ENCODE peak calls at places on chromosomes 12 and 14, in eight cellular contexts. One of them, this sample, is unnamed.

GRCh38 chr14:63297387-63297786 is 21.3 kb downstream of the GPHB5 start:
- DNase-seq in aorta: no peak
- DNase-seq in fibroblast of villous mesenchyme: no peak
- DNase-seq in hypothalamus: no peak
- DNase-seq in activated naive CD4-positive, alpha-beta T cell: no peak
- DNase-seq in astrocyte of the cerebellum: no peak
- DNase-seq in pancreas: no peak
- DNase-seq in AG04450: no peak
- DNase-seq in this sample: no peak

GRCh38 chr12:48903982-48904411 is 21.3 kb downstream of the FKBP11 start:
- DNase-seq in aorta: peak
- DNase-seq in fibroblast of villous mesenchyme: peak
- DNase-seq in hypothalamus: peak
- DNase-seq in activated naive CD4-positive, alpha-beta T cell: peak
- DNase-seq in astrocyte of the cerebellum: peak
- DNase-seq in pancreas: peak
- DNase-seq in AG04450: peak
- DNase-seq in this sample: peak

GRCh38 chr12:6275609-6276246 is 34.8 kb upstream of the PLEKHG6 start:
- DNase-seq in aorta: peak
- DNase-seq in fibroblast of villous mesenchyme: no peak
- DNase-seq in hypothalamus: no peak
- DNase-seq in activated naive CD4-positive, alpha-beta T cell: no peak
- DNase-seq in astrocyte of the cerebellum: no peak
- DNase-seq in pancreas: peak
- DNase-seq in AG04450: no peak
- DNase-seq in this sample: peak

GRCh38 chr12:105278043-105278697 is 42.2 kb upstream of the APPL2 start:
- DNase-seq in aorta: no peak
- DNase-seq in fibroblast of villous mesenchyme: peak
- DNase-seq in hypothalamus: no peak
- DNase-seq in activated naive CD4-positive, alpha-beta T cell: no peak
- DNase-seq in astrocyte of the cerebellum: no peak
- DNase-seq in pancreas: no peak
- DNase-seq in AG04450: no peak
- DNase-seq in this sample: no peak

GRCh38 chr14:54776361-54777001 is 126.1 kb downstream of the GCH1 start:
- DNase-seq in aorta: peak
- DNase-seq in fibroblast of villous mesenchyme: peak
- DNase-seq in hypothalamus: no peak
- DNase-seq in activated naive CD4-positive, alpha-beta T cell: peak
- DNase-seq in astrocyte of the cerebellum: peak
- DNase-seq in pancreas: no peak
- DNase-seq in AG04450: peak
- DNase-seq in this sample: peak

GRCh38 chr14:75926431-75926830 is 55.4 kb downstream of the TGFB3 start:
- DNase-seq in aorta: no peak
- DNase-seq in fibroblast of villous mesenchyme: no peak
- DNase-seq in hypothalamus: no peak
- DNase-seq in activated naive CD4-positive, alpha-beta T cell: no peak
- DNase-seq in astrocyte of the cerebellum: no peak
- DNase-seq in pancreas: no peak
- DNase-seq in AG04450: no peak
- DNase-seq in this sample: no peak

GRCh38 chr12:58249610-58250009 is 308.2 kb downstream of the ATP23 start:
- DNase-seq in aorta: no peak
- DNase-seq in fibroblast of villous mesenchyme: peak
- DNase-seq in hypothalamus: no peak
- DNase-seq in activated naive CD4-positive, alpha-beta T cell: no peak
- DNase-seq in astrocyte of the cerebellum: no peak
- DNase-seq in pancreas: no peak
- DNase-seq in AG04450: no peak
- DNase-seq in this sample: no peak

GRCh38 chr12:54052745-54053624 is 650 bp upstream of the HOXC4 start:
- DNase-seq in aorta: no peak
- DNase-seq in fibroblast of villous mesenchyme: peak
- DNase-seq in hypothalamus: no peak
- DNase-seq in activated naive CD4-positive, alpha-beta T cell: no peak
- DNase-seq in astrocyte of the cerebellum: no peak
- DNase-seq in pancreas: no peak
- DNase-seq in AG04450: no peak
- DNase-seq in this sample: no peak

GRCh38 chr12:9910716-9911421 is 21.3 kb downstream of the CLEC2A start:
- DNase-seq in aorta: no peak
- DNase-seq in fibroblast of villous mesenchyme: peak
- DNase-seq in hypothalamus: no peak
- DNase-seq in activated naive CD4-positive, alpha-beta T cell: no peak
- DNase-seq in astrocyte of the cerebellum: no peak
- DNase-seq in pancreas: no peak
- DNase-seq in AG04450: no peak
- DNase-seq in this sample: no peak

GRCh38 chr14:58121530-58122186 is 30.4 kb downstream of the ARMH4 start:
- DNase-seq in aorta: no peak
- DNase-seq in fibroblast of villous mesenchyme: no peak
- DNase-seq in hypothalamus: no peak
- DNase-seq in activated naive CD4-positive, alpha-beta T cell: no peak
- DNase-seq in astrocyte of the cerebellum: no peak
- DNase-seq in pancreas: no peak
- DNase-seq in AG04450: no peak
- DNase-seq in this sample: no peak

GRCh38 chr12:116582610-116583009 is 23.4 kb downstream of the MAP1LC3B2 start:
- DNase-seq in aorta: no peak
- DNase-seq in fibroblast of villous mesenchyme: peak
- DNase-seq in hypothalamus: no peak
- DNase-seq in activated naive CD4-positive, alpha-beta T cell: no peak
- DNase-seq in astrocyte of the cerebellum: no peak
- DNase-seq in pancreas: no peak
- DNase-seq in AG04450: no peak
- DNase-seq in this sample: peak

GRCh38 chr12:7750350-7750749 is 3.2 kb upstream of the CLEC4C start:
- DNase-seq in aorta: peak
- DNase-seq in fibroblast of villous mesenchyme: no peak
- DNase-seq in hypothalamus: no peak
- DNase-seq in activated naive CD4-positive, alpha-beta T cell: no peak
- DNase-seq in astrocyte of the cerebellum: no peak
- DNase-seq in pancreas: no peak
- DNase-seq in AG04450: no peak
- DNase-seq in this sample: no peak

GRCh38 chr12:121592323-121592722 is 11.5 kb upstream of the KDM2B start:
- DNase-seq in aorta: no peak
- DNase-seq in fibroblast of villous mesenchyme: no peak
- DNase-seq in hypothalamus: no peak
- DNase-seq in activated naive CD4-positive, alpha-beta T cell: no peak
- DNase-seq in astrocyte of the cerebellum: no peak
- DNase-seq in pancreas: no peak
- DNase-seq in AG04450: no peak
- DNase-seq in this sample: no peak

GRCh38 chr12:40078201-40078730 is 27.6 kb downstream of the SLC2A13 start:
- DNase-seq in aorta: no peak
- DNase-seq in fibroblast of villous mesenchyme: no peak
- DNase-seq in hypothalamus: no peak
- DNase-seq in activated naive CD4-positive, alpha-beta T cell: no peak
- DNase-seq in astrocyte of the cerebellum: no peak
- DNase-seq in pancreas: no peak
- DNase-seq in AG04450: no peak
- DNase-seq in this sample: no peak

GRCh38 chr12:56596815-56597214 is 33.3 kb downstream of the BAZ2A start:
- DNase-seq in aorta: no peak
- DNase-seq in fibroblast of villous mesenchyme: no peak
- DNase-seq in hypothalamus: no peak
- DNase-seq in activated naive CD4-positive, alpha-beta T cell: no peak
- DNase-seq in astrocyte of the cerebellum: no peak
- DNase-seq in pancreas: no peak
- DNase-seq in AG04450: no peak
- DNase-seq in this sample: no peak

GRCh38 chr14:72679106-72679505 is 214.8 kb downstream of the DPF3 start:
- DNase-seq in aorta: no peak
- DNase-seq in fibroblast of villous mesenchyme: peak
- DNase-seq in hypothalamus: peak
- DNase-seq in activated naive CD4-positive, alpha-beta T cell: no peak
- DNase-seq in astrocyte of the cerebellum: no peak
- DNase-seq in pancreas: no peak
- DNase-seq in AG04450: no peak
- DNase-seq in this sample: no peak

GRCh38 chr12:43291516-43291915 is 260.5 kb downstream of the ADAMTS20 start:
- DNase-seq in aorta: no peak
- DNase-seq in fibroblast of villous mesenchyme: no peak
- DNase-seq in hypothalamus: no peak
- DNase-seq in activated naive CD4-positive, alpha-beta T cell: no peak
- DNase-seq in astrocyte of the cerebellum: no peak
- DNase-seq in pancreas: no peak
- DNase-seq in AG04450: peak
- DNase-seq in this sample: no peak

This sample was measured in kidney.